ENCODE peak calls at places on chromosomes 7 and 10, in eight cellular contexts. B, Z, D, U, T, O, K and R are unnamed samples.

GRCh38 chr10:93088466-93088865 is 14.8 kb downstream of the CYP26A1 start:
- DNase-seq in B (no peak), Z (no peak), D (no peak), U (no peak), T (no peak), O (no peak), K (no peak), R (no peak)

GRCh38 chr10:8404721-8405120 is 350.2 kb downstream of the GATA3 start:
- DNase-seq in B (no peak), Z (peak), D (no peak), U (no peak), T (no peak), O (no peak), K (no peak), R (peak)

GRCh38 chr10:190216-190615 is 55.0 kb downstream of the ZMYND11 start:
- DNase-seq in B (no peak), Z (no peak), D (no peak), U (no peak), T (no peak), O (no peak), K (no peak), R (no peak)

GRCh38 chr10:78944658-78945333 is 124.0 kb upstream of the ZMIZ1 start:
- DNase-seq in B (peak), Z (peak), D (no peak), U (no peak), T (peak), O (no peak), K (no peak), R (no peak)

GRCh38 chr7:99679400-99680191 is at the start of gene CYP3A5:
- DNase-seq in B (no peak), Z (no peak), D (peak), U (no peak), T (peak), O (no peak), K (peak), R (no peak)

GRCh38 chr7:112362053-112362650 is 88.1 kb upstream of the IFRD1 start:
- DNase-seq in B (no peak), Z (no peak), D (no peak), U (peak), T (no peak), O (no peak), K (no peak), R (no peak)

GRCh38 chr10:78889536-78890063 is 179.2 kb upstream of the ZMIZ1 start:
- DNase-seq in B (no peak), Z (no peak), D (no peak), U (no peak), T (no peak), O (no peak), K (no peak), R (no peak)

GRCh38 chr7:17626215-17626614 is 314.1 kb downstream of the SNX13 start:
- DNase-seq in B (no peak), Z (no peak), D (no peak), U (no peak), T (no peak), O (no peak), K (no peak), R (no peak)

GRCh38 chr7:1553513-1554210 is 2.3 kb downstream of the TMEM184A start:
- DNase-seq in B (no peak), Z (no peak), D (no peak), U (no peak), T (no peak), O (no peak), K (peak), R (peak)

GRCh38 chr7:70472580-70473239 is 659.2 kb upstream of the GALNT17 start:
- DNase-seq in B (no peak), Z (no peak), D (no peak), U (no peak), T (no peak), O (no peak), K (no peak), R (no peak)

GRCh38 chr10:71218046-71218832 is 5.9 kb downstream of the UNC5B start:
- DNase-seq in B (peak), Z (peak), D (peak), U (no peak), T (peak), O (no peak), K (peak), R (no peak)

GRCh38 chr10:97689637-97690036 is 2.6 kb upstream of the AVPI1 start:
- DNase-seq in B (peak), Z (peak), D (peak), U (peak), T (peak), O (no peak), K (peak), R (no peak)

GRCh38 chr10:75593690-75594556 is 162.5 kb downstream of the LRMDA start:
- DNase-seq in B (no peak), Z (no peak), D (no peak), U (peak), T (no peak), O (no peak), K (no peak), R (no peak)

GRCh38 chr7:43799605-43800004 is 41.1 kb downstream of the BLVRA start:
- DNase-seq in B (no peak), Z (no peak), D (no peak), U (no peak), T (no peak), O (no peak), K (peak), R (no peak)

GRCh38 chr10:117718970-117719369 is 176.4 kb downstream of the EMX2 start:
- DNase-seq in B (no peak), Z (no peak), D (no peak), U (no peak), T (no peak), O (no peak), K (no peak), R (no peak)

GRCh38 chr7:136667584-136667983 is 200.9 kb upstream of the CHRM2 start:
- DNase-seq in B (no peak), Z (no peak), D (no peak), U (no peak), T (no peak), O (no peak), K (no peak), R (no peak)

GRCh38 chr10:14676732-14677131 is 98.0 kb downstream of the FAM107B start:
- DNase-seq in B (no peak), Z (no peak), D (no peak), U (no peak), T (no peak), O (no peak), K (no peak), R (no peak)

GRCh38 chr10:31353574-31353973 is 34.6 kb downstream of the ZEB1 start:
- DNase-seq in B (peak), Z (peak), D (peak), U (peak), T (peak), O (no peak), K (peak), R (peak)

GRCh38 chr10:42488416-42488815 is 150.0 kb downstream of the ZNF33B start:
- DNase-seq in B (peak), Z (peak), D (no peak), U (no peak), T (peak), O (no peak), K (no peak), R (no peak)

GRCh38 chr10:25820496-25821415 is 113.3 kb upstream of the MYO3A start:
- DNase-seq in B (no peak), Z (no peak), D (no peak), U (no peak), T (no peak), O (no peak), K (no peak), R (peak)

GRCh38 chr7:19066109-19066508 is 51.3 kb downstream of the TWIST1 start:
- DNase-seq in B (peak), Z (no peak), D (no peak), U (no peak), T (no peak), O (no peak), K (no peak), R (no peak)

GRCh38 chr10:116636976-116637375 is 16.2 kb downstream of the PNLIPRP2 start:
- DNase-seq in B (no peak), Z (no peak), D (no peak), U (peak), T (no peak), O (no peak), K (no peak), R (no peak)

GRCh38 chr10:90847436-90847835 is 10.4 kb downstream of the HTR7 start:
- DNase-seq in B (peak), Z (peak), D (peak), U (no peak), T (peak), O (no peak), K (no peak), R (no peak)

GRCh38 chr7:138890782-138891445 is 90.3 kb downstream of the KIAA1549 start:
- DNase-seq in B (peak), Z (peak), D (no peak), U (no peak), T (peak), O (no peak), K (peak), R (no peak)

GRCh38 chr7:112255388-112255720 is 48.9 kb downstream of the ZNF277 start:
- DNase-seq in B (no peak), Z (no peak), D (no peak), U (no peak), T (no peak), O (no peak), K (no peak), R (no peak)

GRCh38 chr7:95725170-95725569 is 47.2 kb upstream of the DYNC1I1 start:
- DNase-seq in B (no peak), Z (no peak), D (no peak), U (peak), T (no peak), O (no peak), K (peak), R (no peak)

GRCh38 chr7:99881370-99881769 is 4.5 kb upstream of the OR2AE1 start:
- DNase-seq in B (no peak), Z (no peak), D (no peak), U (no peak), T (no peak), O (no peak), K (no peak), R (no peak)

GRCh38 chr7:159159731-159160130 is 15.1 kb upstream of the VIPR2 start:
- DNase-seq in B (no peak), Z (no peak), D (no peak), U (no peak), T (no peak), O (no peak), K (no peak), R (no peak)

GRCh38 chr7:44072364-44073231 is 7.2 kb upstream of the PGAM2 start:
- DNase-seq in B (peak), Z (peak), D (peak), U (peak), T (peak), O (peak), K (peak), R (no peak)

GRCh38 chr7:37198906-37199485 is 249.7 kb downstream of the ELMO1 start:
- DNase-seq in B (peak), Z (peak), D (peak), U (peak), T (peak), O (peak), K (peak), R (no peak)

GRCh38 chr7:68309806-68310205 is 1288.5 kb upstream of the AUTS2 start:
- DNase-seq in B (no peak), Z (no peak), D (no peak), U (no peak), T (no peak), O (no peak), K (no peak), R (no peak)

GRCh38 chr10:42753126-42753506 is 29.5 kb upstream of the BMS1 start:
- DNase-seq in B (peak), Z (peak), D (peak), U (peak), T (peak), O (peak), K (peak), R (peak)

GRCh38 chr7:71145906-71146901 is 14.3 kb downstream of the GALNT17 start:
- DNase-seq in B (no peak), Z (no peak), D (no peak), U (peak), T (no peak), O (no peak), K (no peak), R (no peak)

GRCh38 chr7:114481995-114482394 is 67.4 kb downstream of the FOXP2 start:
- DNase-seq in B (peak), Z (peak), D (no peak), U (no peak), T (no peak), O (no peak), K (no peak), R (no peak)

GRCh38 chr10:31152421-31153133 is 120.9 kb upstream of the ZNF438 start:
- DNase-seq in B (no peak), Z (peak), D (no peak), U (no peak), T (no peak), O (peak), K (no peak), R (no peak)

GRCh38 chr7:105715528-105715927 is 134.2 kb upstream of the EFCAB10 start:
- DNase-seq in B (no peak), Z (no peak), D (no peak), U (no peak), T (no peak), O (no peak), K (no peak), R (no peak)

GRCh38 chr7:136925049-136925448 is 56.6 kb downstream of the CHRM2 start:
- DNase-seq in B (peak), Z (peak), D (no peak), U (no peak), T (no peak), O (no peak), K (no peak), R (no peak)

GRCh38 chr7:5554287-5554785 is 130.7 kb upstream of the TNRC18 start:
- DNase-seq in B (no peak), Z (no peak), D (no peak), U (no peak), T (no peak), O (no peak), K (no peak), R (no peak)

GRCh38 chr7:5550831-5551230 is 127.2 kb upstream of the TNRC18 start:
- DNase-seq in B (no peak), Z (no peak), D (no peak), U (no peak), T (no peak), O (no peak), K (no peak), R (no peak)

GRCh38 chr7:5550385-5550784 is 126.8 kb upstream of the TNRC18 start:
- DNase-seq in B (no peak), Z (no peak), D (no peak), U (no peak), T (no peak), O (no peak), K (no peak), R (no peak)

GRCh38 chr7:5553298-5553877 is 129.8 kb upstream of the TNRC18 start:
- DNase-seq in B (no peak), Z (no peak), D (no peak), U (no peak), T (no peak), O (no peak), K (peak), R (no peak)

GRCh38 chr7:5552123-5552522 is 128.5 kb upstream of the TNRC18 start:
- DNase-seq in B (no peak), Z (no peak), D (no peak), U (no peak), T (no peak), O (no peak), K (no peak), R (no peak)
- TF ChIP-seq CTCF in B (no peak), Z (no peak), D (no peak), U (no peak), T (no peak), O (no peak), K (no peak), R (no peak)

DNA sequence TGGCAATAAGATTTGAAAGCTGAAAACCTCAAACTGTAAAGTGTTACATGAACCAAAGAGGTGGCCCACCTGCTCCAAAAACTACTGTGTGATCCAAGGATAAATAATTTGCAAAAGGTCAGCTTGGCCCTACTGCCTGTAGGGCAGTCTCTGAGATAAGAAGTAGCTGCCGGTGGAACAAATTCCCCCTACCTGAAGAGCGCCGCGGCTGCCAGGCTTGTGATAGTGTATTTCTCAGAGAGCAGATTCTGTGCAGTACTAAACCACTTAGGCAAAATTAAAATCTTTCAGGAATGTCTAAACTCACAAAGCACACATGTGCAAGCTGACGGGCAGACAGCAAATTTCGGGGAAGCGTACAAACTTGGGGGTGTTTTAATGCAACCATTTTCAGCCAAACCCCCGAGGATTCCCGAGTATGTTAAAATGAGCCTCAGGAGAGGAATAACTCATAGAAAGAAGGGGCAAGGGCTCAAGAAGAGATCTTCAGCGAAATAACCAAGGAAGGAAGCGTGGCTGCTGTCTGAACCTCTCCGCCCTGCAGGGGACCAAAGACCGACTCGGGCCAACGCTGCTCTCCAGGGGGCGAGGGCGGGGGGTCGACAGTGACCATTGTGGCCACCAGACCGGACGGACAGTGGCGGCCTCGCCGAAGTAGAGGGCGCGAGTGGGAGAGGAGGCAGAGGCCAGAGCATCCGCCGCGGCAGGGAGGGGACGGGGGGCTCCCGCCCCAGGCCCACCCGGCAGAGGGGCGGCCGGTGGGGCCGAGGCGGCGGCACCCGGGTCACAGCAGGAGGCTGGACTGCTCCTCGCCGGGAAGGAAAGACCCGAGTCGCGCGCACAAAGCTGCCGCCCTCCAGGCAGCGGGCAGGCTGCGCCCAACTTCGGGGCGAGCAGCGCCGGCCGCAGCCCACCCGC is 874 bp downstream of the HYCC1 start:
- DNase-seq in B (no peak), Z (peak), D (no peak), U (peak), T (no peak), O (peak), K (no peak), R (peak)
- TF ChIP-seq CTCF in B (no peak), Z (peak), D (no peak), U (no peak), T (no peak), O (no peak), K (no peak), R (no peak)

GRCh38 chr7:42385912-42386311 is 148.9 kb upstream of the GLI3 start:
- DNase-seq in B (no peak), Z (no peak), D (no peak), U (peak), T (no peak), O (no peak), K (no peak), R (no peak)
- TF ChIP-seq CTCF in B (peak), Z (peak), D (peak), U (peak), T (peak), O (no peak), K (no peak), R (peak)

DNA sequence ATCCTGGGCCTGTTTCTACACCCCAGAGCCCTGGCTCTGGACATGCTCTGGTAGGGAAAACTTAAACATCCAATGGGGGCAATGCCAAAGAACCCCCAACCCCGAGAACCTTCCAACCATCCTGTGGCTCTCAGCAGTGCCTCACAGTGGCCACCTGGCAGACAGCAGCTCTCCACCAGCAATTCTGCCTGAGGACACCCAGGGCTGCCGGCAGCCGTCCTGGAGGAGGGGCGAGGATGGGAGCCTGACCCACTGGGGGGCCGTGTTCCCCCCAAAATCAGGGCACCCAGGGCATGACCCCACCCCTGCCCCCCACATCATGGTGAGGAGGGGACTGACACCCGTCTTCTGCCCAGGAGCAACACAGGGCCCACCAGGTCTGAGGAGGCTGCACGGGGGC is 32.7 kb downstream of the DPYSL4 start:
- DNase-seq in B (no peak), Z (no peak), D (no peak), U (no peak), T (no peak), O (no peak), K (no peak), R (no peak)
- TF ChIP-seq CTCF in B (peak), Z (peak), D (no peak), U (peak), T (peak), O (no peak), K (peak), R (peak)

GRCh38 chr10:10500941-10501340 is 516.7 kb upstream of the CELF2 start:
- DNase-seq in B (peak), Z (peak), D (no peak), U (no peak), T (no peak), O (no peak), K (no peak), R (no peak)

GRCh38 chr10:10498781-10499180 is 518.9 kb upstream of the CELF2 start:
- DNase-seq in B (peak), Z (no peak), D (no peak), U (no peak), T (no peak), O (no peak), K (no peak), R (no peak)

GRCh38 chr10:10499839-10500238 is 517.8 kb upstream of the CELF2 start:
- DNase-seq in B (peak), Z (peak), D (no peak), U (no peak), T (no peak), O (no peak), K (no peak), R (no peak)

GRCh38 chr10:10492420-10492819 is 525.3 kb upstream of the CELF2 start:
- DNase-seq in B (no peak), Z (no peak), D (no peak), U (no peak), T (no peak), O (no peak), K (no peak), R (no peak)

GRCh38 chr10:10497245-10497644 is 520.4 kb upstream of the CELF2 start:
- DNase-seq in B (no peak), Z (no peak), D (no peak), U (peak), T (no peak), O (no peak), K (no peak), R (no peak)
- TF ChIP-seq CTCF in B (no peak), Z (no peak), D (no peak), U (peak), T (no peak), O (no peak), K (no peak), R (no peak)

DNA sequence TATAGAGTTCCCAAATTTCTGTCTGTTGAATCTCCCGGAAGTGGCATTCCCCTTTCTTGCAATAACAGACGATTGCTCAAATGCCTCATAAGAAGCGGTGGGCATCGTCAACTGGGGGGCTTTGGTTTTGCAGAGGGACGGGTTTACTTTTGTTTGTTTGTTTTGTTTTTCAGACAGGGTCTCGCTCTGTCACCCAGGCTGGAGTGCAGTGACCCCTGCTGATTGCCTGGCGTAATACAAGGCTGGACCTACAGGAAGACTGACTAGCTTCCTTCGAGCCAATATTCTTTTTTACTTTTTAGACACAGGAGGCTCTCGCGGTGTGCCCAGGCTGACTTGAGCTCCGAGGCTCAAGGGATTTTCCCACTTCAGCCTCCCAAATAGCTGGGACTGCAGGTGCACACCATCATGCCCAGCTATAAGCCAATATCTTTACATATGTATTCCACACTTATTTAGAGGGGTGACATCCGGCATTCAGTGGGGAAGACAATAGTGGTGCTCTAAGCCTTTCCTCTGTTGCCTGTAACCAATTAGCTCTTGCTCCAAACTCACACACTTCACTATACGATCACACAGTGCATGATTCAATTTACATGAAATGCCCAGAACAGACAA is 58.1 kb downstream of the FHIP2A start:
- DNase-seq in B (peak), Z (no peak), D (peak), U (peak), T (peak), O (peak), K (peak), R (no peak)
- TF ChIP-seq CTCF in B (peak), Z (peak), D (peak), U (peak), T (peak), O (peak), K (peak), R (peak)